ENCODE peak calls at places on chromosomes 7 and 10, in ten cellular contexts. H is brain microvascular endothelial cell; N is IMR-90; S is SJSA1; F is psoas muscle; B is CD8-positive, alpha-beta T cell; I is A549; W is right cardiac atrium; C is WERI-Rb-1; R is neuronal stem cell. G is an unnamed sample.

GRCh38 chr10:62079885-62080559 is 178.5 kb downstream of the ARID5B start:
- DNase-seq in H (no peak), N (no peak), S (no peak), F (no peak), B (no peak), I (no peak), W (no peak), C (no peak), R (no peak), G (no peak)

GRCh38 chr7:9598411-9598810 is 1165.0 kb downstream of the NXPH1 start:
- DNase-seq in H (no peak), N (no peak), S (no peak), F (no peak), B (no peak), I (no peak), W (no peak), C (no peak), R (no peak), G (no peak)

GRCh38 chr7:70052691-70053090 is 454.4 kb downstream of the AUTS2 start:
- DNase-seq in H (no peak), N (no peak), S (no peak), F (no peak), B (no peak), I (no peak), W (no peak), C (no peak), R (no peak), G (no peak)

GRCh38 chr10:85792533-85792858 is 574.1 kb downstream of the GRID1 start:
- DNase-seq in H (no peak), N (no peak), S (no peak), F (no peak), B (no peak), I (no peak), W (no peak), C (no peak), R (no peak), G (no peak)

GRCh38 chr7:79096361-79096805 is 357.1 kb downstream of the MAGI2 start:
- DNase-seq in H (peak), N (peak), S (no peak), F (no peak), B (no peak), I (no peak), W (no peak), C (no peak), R (no peak), G (no peak)

GRCh38 chr7:47194516-47194915 is 387.4 kb downstream of the TNS3 start:
- DNase-seq in H (no peak), N (no peak), S (no peak), F (no peak), B (no peak), I (no peak), W (no peak), C (no peak), R (no peak), G (no peak)

GRCh38 chr7:47514818-47515217 is 67.1 kb downstream of the TNS3 start:
- DNase-seq in H (no peak), N (peak), S (no peak), F (no peak), B (no peak), I (no peak), W (no peak), C (no peak), R (no peak), G (no peak)

GRCh38 chr7:26340476-26341018 is 48.9 kb downstream of the SNX10 start:
- DNase-seq in H (no peak), N (no peak), S (no peak), F (no peak), B (no peak), I (no peak), W (no peak), C (no peak), R (no peak), G (no peak)

GRCh38 chr7:123079021-123079420 is 83.5 kb upstream of the TAS2R16 start:
- DNase-seq in H (no peak), N (no peak), S (no peak), F (no peak), B (no peak), I (no peak), W (no peak), C (no peak), R (no peak), G (no peak)

GRCh38 chr10:60148266-60148840 is 241.3 kb downstream of the ANK3 start:
- DNase-seq in H (peak), N (peak), S (no peak), F (no peak), B (no peak), I (peak), W (no peak), C (no peak), R (no peak), G (no peak)

GRCh38 chr7:41641006-41641714 is 61.7 kb downstream of the INHBA start:
- DNase-seq in H (peak), N (peak), S (no peak), F (no peak), B (no peak), I (no peak), W (no peak), C (no peak), R (no peak), G (no peak)

GRCh38 chr10:132850896-132851295 is 64.9 kb upstream of the NKX6-2 start:
- DNase-seq in H (no peak), N (no peak), S (peak), F (no peak), B (no peak), I (no peak), W (no peak), C (no peak), R (no peak), G (no peak)

GRCh38 chr7:123096976-123097375 is 101.5 kb upstream of the TAS2R16 start:
- DNase-seq in H (no peak), N (no peak), S (no peak), F (no peak), B (no peak), I (no peak), W (no peak), C (no peak), R (no peak), G (no peak)

GRCh38 chr7:39252916-39253315 is 275.2 kb downstream of the POU6F2 start:
- DNase-seq in H (peak), N (peak), S (peak), F (no peak), B (no peak), I (no peak), W (no peak), C (no peak), R (peak), G (no peak)

GRCh38 chr7:2981103-2981480 is 62.6 kb downstream of the CARD11 start:
- DNase-seq in H (no peak), N (no peak), S (no peak), F (no peak), B (no peak), I (no peak), W (no peak), C (no peak), R (no peak), G (no peak)

GRCh38 chr10:70193391-70193844 is 23.1 kb upstream of the SAR1A start:
- DNase-seq in H (no peak), N (no peak), S (no peak), F (no peak), B (no peak), I (no peak), W (peak), C (no peak), R (no peak), G (no peak)

GRCh38 chr10:10977978-10978377 is 39.7 kb upstream of the CELF2 start:
- DNase-seq in H (no peak), N (peak), S (no peak), F (no peak), B (no peak), I (no peak), W (no peak), C (no peak), R (no peak), G (no peak)

GRCh38 chr7:39539816-39540215 is 26.4 kb upstream of the YAE1 start:
- DNase-seq in H (no peak), N (no peak), S (no peak), F (no peak), B (no peak), I (no peak), W (no peak), C (no peak), R (no peak), G (no peak)

GRCh38 chr7:138632866-138633602 is 68.1 kb downstream of the SVOPL start:
- DNase-seq in H (no peak), N (no peak), S (no peak), F (no peak), B (no peak), I (no peak), W (no peak), C (no peak), R (no peak), G (no peak)

GRCh38 chr10:127033569-127034175 is 128.4 kb downstream of the DOCK1 start:
- DNase-seq in H (no peak), N (no peak), S (no peak), F (no peak), B (no peak), I (no peak), W (no peak), C (no peak), R (no peak), G (no peak)

GRCh38 chr7:954330-955238 is at the start of gene ADAP1:
- DNase-seq in H (no peak), N (peak), S (no peak), F (peak), B (peak), I (peak), W (peak), C (peak), R (no peak), G (peak)

GRCh38 chr7:108413782-108414492 is 42.3 kb downstream of the NRCAM start:
- DNase-seq in H (peak), N (peak), S (no peak), F (no peak), B (no peak), I (peak), W (no peak), C (no peak), R (peak), G (no peak)

GRCh38 chr7:139680676-139681462 is 96.9 kb downstream of the HIPK2 start:
- DNase-seq in H (peak), N (peak), S (peak), F (peak), B (peak), I (peak), W (peak), C (no peak), R (no peak), G (no peak)

GRCh38 chr10:71222541-71223364 is 10.4 kb downstream of the UNC5B start:
- DNase-seq in H (no peak), N (peak), S (no peak), F (no peak), B (no peak), I (no peak), W (no peak), C (peak), R (no peak), G (no peak)

GRCh38 chr10:72261323-72262018 is 12.3 kb upstream of the DDIT4 start:
- DNase-seq in H (no peak), N (no peak), S (no peak), F (no peak), B (no peak), I (peak), W (no peak), C (no peak), R (no peak), G (no peak)

GRCh38 chr7:81081626-81082025 is 162.8 kb upstream of the SEMA3C start:
- DNase-seq in H (no peak), N (no peak), S (no peak), F (no peak), B (no peak), I (no peak), W (no peak), C (no peak), R (no peak), G (no peak)

GRCh38 chr7:14446231-14446630 is 456.3 kb downstream of the DGKB start:
- DNase-seq in H (no peak), N (no peak), S (no peak), F (no peak), B (no peak), I (no peak), W (no peak), C (no peak), R (no peak), G (no peak)
- H3K27ac ChIP-seq in H (no peak), N (no peak), S (no peak), F (no peak), B (no peak), I (no peak), W (no peak), C (no peak), R (no peak), G (no peak)

DNA sequence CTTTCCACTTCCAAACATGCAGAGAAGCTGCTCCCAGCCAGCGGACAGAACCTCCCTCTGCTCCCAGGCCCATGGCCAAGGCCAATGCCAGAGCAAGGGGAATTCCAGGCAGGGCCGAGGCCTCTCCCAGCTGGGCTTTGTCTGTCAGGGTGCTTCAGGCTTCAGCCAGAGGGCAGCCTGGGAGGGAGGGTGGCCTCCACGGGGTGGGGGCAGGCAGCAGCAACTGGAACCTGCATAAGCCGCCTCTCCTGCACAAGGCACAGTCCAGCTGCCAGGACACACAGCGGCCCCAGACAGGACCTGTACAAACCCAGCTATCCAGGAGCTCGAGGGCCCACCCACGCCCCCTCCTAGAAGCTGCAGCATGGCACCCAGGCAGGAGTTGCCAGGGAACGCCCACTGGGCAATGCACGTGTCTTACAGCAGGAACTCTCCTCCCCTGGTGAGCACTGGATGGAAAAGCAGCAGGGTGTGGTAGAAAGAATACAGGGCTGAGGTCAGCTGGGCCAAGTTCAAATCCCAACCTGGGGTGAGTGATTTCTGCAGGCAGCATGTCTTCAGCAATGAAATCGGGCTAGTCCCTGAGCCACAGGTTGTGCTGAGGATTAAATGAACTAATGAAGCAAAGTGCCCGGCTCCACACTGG is 7.6 kb downstream of the FAM53B start:
- DNase-seq in H (peak), N (peak), S (peak), F (peak), B (no peak), I (peak), W (peak), C (peak), R (no peak), G (no peak)
- H3K4me3 ChIP-seq in H (no peak), N (no peak), S (no peak), F (peak), B (no peak), I (no peak), W (no peak), C (no peak), R (no peak), G (no peak)

GRCh38 chr10:102274062-102274461 is 28.7 kb downstream of the GBF1 start:
- DNase-seq in H (no peak), N (no peak), S (no peak), F (no peak), B (no peak), I (no peak), W (no peak), C (no peak), R (no peak), G (no peak)

GRCh38 chr10:102280397-102281015 is 35.2 kb downstream of the GBF1 start:
- DNase-seq in H (peak), N (peak), S (no peak), F (peak), B (no peak), I (no peak), W (peak), C (peak), R (no peak), G (no peak)

GRCh38 chr10:102281103-102281502 is 35.8 kb downstream of the GBF1 start:
- DNase-seq in H (no peak), N (peak), S (no peak), F (no peak), B (no peak), I (no peak), W (no peak), C (no peak), R (no peak), G (no peak)

GRCh38 chr10:102279104-102279503 is 33.8 kb downstream of the GBF1 start:
- DNase-seq in H (no peak), N (no peak), S (no peak), F (no peak), B (no peak), I (no peak), W (no peak), C (no peak), R (no peak), G (no peak)

DNA sequence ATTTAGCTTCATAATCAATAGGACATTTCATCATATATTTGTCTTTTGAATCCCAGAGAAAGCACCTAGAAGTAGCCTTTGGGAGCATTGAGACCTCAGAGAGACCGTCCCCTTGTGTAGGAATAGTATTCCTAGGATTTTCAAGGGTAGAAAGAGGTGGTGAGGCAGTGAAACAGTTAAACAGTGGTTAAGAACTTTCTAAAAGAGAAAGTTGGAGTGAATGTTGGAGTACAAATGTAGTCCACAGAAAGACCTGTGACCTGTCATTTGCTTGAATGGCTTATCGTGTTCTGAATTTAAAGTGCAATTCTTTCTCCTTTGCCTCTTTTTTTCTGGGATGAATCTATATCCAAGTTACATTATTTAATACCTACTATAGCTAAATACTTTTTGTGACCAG is 30.0 kb downstream of the GBF1 start:
- DNase-seq in H (no peak), N (no peak), S (no peak), F (no peak), B (no peak), I (no peak), W (no peak), C (no peak), R (no peak), G (no peak)
- H3K27ac ChIP-seq in H (no peak), N (no peak), S (no peak), F (peak), B (no peak), I (no peak), W (no peak), C (no peak), R (no peak), G (no peak)

GRCh38 chr10:64112697-64113367 is 591.6 kb downstream of the REEP3 start:
- DNase-seq in H (no peak), N (no peak), S (no peak), F (no peak), B (no peak), I (no peak), W (no peak), C (no peak), R (no peak), G (no peak)
- H3K4me3 ChIP-seq in H (no peak), N (no peak), S (no peak), F (no peak), B (no peak), I (no peak), W (no peak), C (no peak), R (no peak), G (no peak)

GRCh38 chr10:113626809-113627370 is 37.0 kb downstream of the NRAP start:
- DNase-seq in H (no peak), N (no peak), S (no peak), F (no peak), B (no peak), I (no peak), W (no peak), C (no peak), R (no peak), G (no peak)

GRCh38 chr10:113627836-113628235 is 36.0 kb downstream of the NRAP start:
- DNase-seq in H (no peak), N (no peak), S (no peak), F (no peak), B (no peak), I (no peak), W (no peak), C (no peak), R (no peak), G (no peak)

GRCh38 chr10:113628607-113629153 is 35.2 kb downstream of the NRAP start:
- DNase-seq in H (no peak), N (no peak), S (no peak), F (peak), B (no peak), I (no peak), W (no peak), C (no peak), R (no peak), G (no peak)

GRCh38 chr10:113630929-113631533 is 32.8 kb downstream of the NRAP start:
- DNase-seq in H (no peak), N (no peak), S (no peak), F (no peak), B (no peak), I (no peak), W (no peak), C (no peak), R (no peak), G (no peak)

DNA sequence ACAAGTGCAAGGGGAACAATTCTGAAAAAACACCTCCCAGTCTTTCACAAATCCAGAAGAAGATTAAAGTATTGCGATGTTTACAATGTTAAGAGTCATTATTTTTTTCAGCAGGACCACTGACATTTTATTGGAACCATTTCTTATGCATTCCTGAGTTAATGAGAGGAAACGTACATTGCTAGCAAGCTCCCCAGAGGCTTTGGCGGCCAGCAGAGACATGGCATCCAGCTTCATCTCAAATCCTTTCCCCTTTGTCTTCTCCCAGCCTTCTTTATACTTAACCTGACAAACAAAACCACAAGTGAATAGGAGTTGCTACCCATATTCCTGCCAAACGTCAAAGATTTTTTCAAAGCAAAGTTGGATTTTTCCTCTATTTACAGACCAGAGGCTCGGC is 32.2 kb downstream of the NRAP start:
- DNase-seq in H (no peak), N (no peak), S (no peak), F (no peak), B (no peak), I (no peak), W (no peak), C (no peak), R (no peak), G (no peak)
- H3K27ac ChIP-seq in H (no peak), N (no peak), S (no peak), F (peak), B (no peak), I (no peak), W (no peak), C (no peak), R (no peak), G (no peak)

DNA sequence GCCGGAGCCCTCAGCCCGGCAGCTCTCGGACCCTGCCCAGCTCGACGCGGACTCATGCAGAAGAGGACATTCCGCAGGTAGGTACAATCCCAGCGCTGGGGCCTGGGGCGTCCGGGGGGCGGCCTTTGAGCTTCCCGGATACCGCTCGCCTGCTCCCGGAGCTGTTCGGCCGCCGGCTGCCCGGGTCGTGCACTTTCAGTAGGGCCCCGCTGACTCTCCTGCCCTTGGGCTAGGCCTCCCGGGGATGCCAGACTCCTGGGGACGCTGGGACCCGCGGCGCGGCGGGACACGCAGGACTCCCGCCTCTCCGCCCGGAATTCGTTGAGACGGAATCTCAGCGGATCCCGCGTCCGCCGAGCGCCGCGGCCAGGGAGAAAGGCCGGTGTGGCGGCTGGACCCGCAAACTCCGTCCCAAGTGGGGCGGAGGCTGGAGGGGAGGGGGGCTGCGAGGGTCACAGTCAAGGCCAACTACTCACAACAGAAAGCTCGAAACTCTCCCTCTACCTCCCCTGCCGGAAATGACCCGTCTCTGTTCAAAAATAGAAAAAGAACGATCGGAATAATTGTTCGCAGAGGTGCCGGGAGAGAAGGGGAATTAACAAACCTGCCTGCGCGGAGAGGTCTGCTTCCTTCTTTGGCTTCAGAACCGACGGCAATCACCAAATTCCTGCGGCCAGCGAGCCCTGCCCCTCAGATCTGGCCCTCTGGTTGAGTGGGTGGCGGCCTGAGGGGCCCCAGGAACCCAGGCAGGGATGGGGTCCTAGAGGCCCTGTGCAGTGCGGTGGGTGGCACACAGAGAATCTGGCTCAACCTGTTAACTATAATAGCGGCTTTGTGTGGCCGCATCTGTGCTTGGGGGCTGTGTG is 9.2 kb downstream of the TLX1 start:
- DNase-seq in H (no peak), N (no peak), S (no peak), F (no peak), B (no peak), I (no peak), W (no peak), C (no peak), R (no peak), G (no peak)
- H3K4me3 ChIP-seq in H (no peak), N (no peak), S (no peak), F (peak), B (no peak), I (no peak), W (peak), C (no peak), R (no peak), G (peak)